ENCODE peak calls at places on chromosomes 1 and 21, in eight cellular contexts. L, H, E, W, Z, N, Y and A are unnamed samples.

GRCh38 chr1:1304331-1305299 is 3.1 kb downstream of the ACAP3 start:
- DNase-seq in Y (peak), L (no peak), N (no peak), Z (peak), H (peak), W (peak), E (peak), A (peak)

GRCh38 chr1:64042331-64043100 is 160.9 kb upstream of the UBE2U start:
- DNase-seq in E (peak), Z (no peak), N (no peak), H (no peak), Y (no peak), W (no peak), L (no peak), A (peak)

GRCh38 chr1:223611939-223612338 is 53.6 kb downstream of the CAPN8 start:
- DNase-seq in N (no peak), Y (no peak), W (no peak), L (no peak), Z (no peak), E (no peak), H (no peak), A (no peak)

GRCh38 chr1:3171761-3172160 is 102.8 kb downstream of the PRDM16 start:
- DNase-seq in Y (no peak), W (no peak), Z (no peak), E (no peak), N (no peak), L (no peak), H (no peak), A (no peak)

GRCh38 chr1:65441464-65441863 is 21.0 kb downstream of the LEPR start:
- DNase-seq in Y (no peak), E (no peak), Z (no peak), L (no peak), N (no peak), H (no peak), W (no peak), A (no peak)

GRCh38 chr1:85274969-85275453 is 1.4 kb downstream of the BCL10 start:
- DNase-seq in Z (peak), N (peak), W (no peak), L (no peak), Y (no peak), E (peak), H (no peak), A (no peak)

GRCh38 chr1:51945591-51945990 is 44.9 kb downstream of the RAB3B start:
- DNase-seq in E (peak), Z (no peak), L (no peak), W (no peak), Y (no peak), H (no peak), N (no peak), A (no peak)

GRCh38 chr1:162018418-162018817 is 5.3 kb downstream of the OLFML2B start:
- DNase-seq in L (no peak), Y (no peak), N (no peak), E (no peak), H (no peak), W (no peak), Z (no peak), A (no peak)

GRCh38 chr1:97451422-97451821 is 469.4 kb downstream of the DPYD start:
- DNase-seq in L (no peak), H (no peak), W (no peak), N (no peak), Y (no peak), E (no peak), Z (peak), A (no peak)

GRCh38 chr1:156667610-156667967 is 9.6 kb downstream of the NES start:
- DNase-seq in N (no peak), L (no peak), E (peak), Y (no peak), Z (no peak), H (no peak), W (no peak), A (no peak)

GRCh38 chr1:156752843-156753486 is 1.5 kb upstream of the HDGF start:
- DNase-seq in Y (no peak), L (no peak), W (no peak), Z (peak), H (no peak), N (no peak), E (peak), A (no peak)

DNA sequence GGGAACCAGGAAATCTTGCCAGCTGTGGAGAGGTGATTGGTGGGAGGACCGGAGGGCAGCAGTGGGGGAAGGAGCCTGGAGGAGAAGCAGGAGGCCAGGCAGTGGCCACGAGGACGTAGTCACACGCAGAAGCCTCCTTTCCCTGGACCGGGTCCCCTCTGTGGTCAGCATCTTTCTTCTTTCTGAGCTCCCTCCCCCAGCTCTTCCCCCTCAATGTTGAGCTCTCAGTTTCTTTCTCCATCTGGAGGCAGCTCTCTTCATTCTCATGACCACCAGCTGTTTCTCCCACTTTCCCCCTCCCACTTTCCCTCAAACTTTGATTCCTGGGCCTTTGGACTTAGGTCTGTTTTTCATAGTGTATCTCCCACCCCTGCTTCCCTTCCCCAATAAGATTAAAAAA is 18.3 kb downstream of the KIRREL1 start:
- DNase-seq in W (no peak), Y (no peak), H (no peak), L (no peak), Z (no peak), E (peak), N (no peak), A (no peak)
- H3K4me3 ChIP-seq in W (no peak), Y (peak), H (peak), L (no peak), Z (no peak), E (no peak), N (no peak), A (no peak)

DNA sequence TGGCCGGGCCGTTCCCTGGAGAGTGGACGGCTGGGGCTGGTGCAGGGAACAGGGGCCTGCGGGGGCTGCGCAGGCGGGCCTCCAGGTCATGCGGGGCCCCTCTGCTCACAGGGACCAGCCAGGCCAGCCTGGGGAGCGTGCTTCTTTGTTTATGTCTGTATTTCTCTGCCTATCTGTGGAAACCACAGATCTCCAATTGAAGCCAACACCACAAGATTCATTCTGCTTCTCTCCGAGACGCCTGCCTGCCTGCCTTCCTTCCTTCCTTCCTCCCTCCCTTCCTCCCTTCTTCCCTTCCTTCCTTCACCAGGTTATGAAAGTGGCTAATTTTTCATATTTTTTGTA is 39.9 kb upstream of the HMGN1 start:
- DNase-seq in N (no peak), H (no peak), E (no peak), W (no peak), Y (no peak), L (no peak), Z (no peak), A (no peak)
- TF ChIP-seq CTCF in N (no peak), H (no peak), E (no peak), W (peak), Y (no peak), L (no peak), Z (no peak), A (no peak)

GRCh38 chr1:62097464-62097863 is 97.2 kb upstream of the L1TD1 start:
- DNase-seq in H (no peak), Z (no peak), E (no peak), Y (no peak), N (no peak), W (no peak), L (no peak), A (no peak)

GRCh38 chr1:62103880-62104279 is 90.8 kb upstream of the L1TD1 start:
- DNase-seq in H (no peak), Y (no peak), E (no peak), N (no peak), W (no peak), L (no peak), Z (no peak), A (no peak)

DNA sequence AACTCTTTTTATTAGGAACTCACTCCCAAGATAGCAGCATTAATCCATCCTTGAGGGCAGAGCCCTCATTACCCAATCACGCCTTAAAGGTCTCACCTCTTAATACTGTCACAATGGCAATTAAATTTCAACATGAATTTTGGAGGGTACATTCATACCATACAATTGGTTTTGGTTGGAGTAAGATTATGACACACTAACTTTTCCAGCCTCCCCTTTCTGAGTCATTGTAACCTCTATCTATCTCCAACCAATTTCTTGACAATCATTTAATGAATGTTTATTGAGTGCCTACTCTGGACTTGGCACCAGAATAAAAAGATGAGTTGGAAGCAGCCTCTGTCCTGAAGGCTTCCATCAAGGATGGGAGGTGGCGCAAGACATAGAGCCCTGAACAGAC is 94.2 kb upstream of the L1TD1 start:
- DNase-seq in E (no peak), W (no peak), Z (no peak), Y (no peak), L (no peak), H (no peak), N (no peak), A (no peak)
- TF ChIP-seq POLR2A in E (no peak), W (no peak), Z (no peak), Y (no peak), L (no peak), H (no peak), N (no peak), A (no peak)

GRCh38 chr1:211893260-211893659 is 62.7 kb upstream of the LPGAT1 start:
- DNase-seq in H (no peak), W (no peak), Y (no peak), N (no peak), E (no peak), L (no peak), Z (no peak), A (no peak)

GRCh38 chr1:211892577-211892976 is 62.0 kb upstream of the LPGAT1 start:
- DNase-seq in Z (no peak), L (no peak), N (no peak), H (no peak), E (no peak), Y (no peak), W (peak), A (no peak)

GRCh38 chr1:211894312-211894711 is 63.7 kb upstream of the LPGAT1 start:
- DNase-seq in L (no peak), N (no peak), W (no peak), H (no peak), E (no peak), Y (no peak), Z (no peak), A (no peak)

GRCh38 chr1:211897011-211897410 is 66.4 kb upstream of the LPGAT1 start:
- DNase-seq in E (peak), W (no peak), N (no peak), L (no peak), Y (no peak), Z (no peak), H (no peak), A (no peak)

DNA sequence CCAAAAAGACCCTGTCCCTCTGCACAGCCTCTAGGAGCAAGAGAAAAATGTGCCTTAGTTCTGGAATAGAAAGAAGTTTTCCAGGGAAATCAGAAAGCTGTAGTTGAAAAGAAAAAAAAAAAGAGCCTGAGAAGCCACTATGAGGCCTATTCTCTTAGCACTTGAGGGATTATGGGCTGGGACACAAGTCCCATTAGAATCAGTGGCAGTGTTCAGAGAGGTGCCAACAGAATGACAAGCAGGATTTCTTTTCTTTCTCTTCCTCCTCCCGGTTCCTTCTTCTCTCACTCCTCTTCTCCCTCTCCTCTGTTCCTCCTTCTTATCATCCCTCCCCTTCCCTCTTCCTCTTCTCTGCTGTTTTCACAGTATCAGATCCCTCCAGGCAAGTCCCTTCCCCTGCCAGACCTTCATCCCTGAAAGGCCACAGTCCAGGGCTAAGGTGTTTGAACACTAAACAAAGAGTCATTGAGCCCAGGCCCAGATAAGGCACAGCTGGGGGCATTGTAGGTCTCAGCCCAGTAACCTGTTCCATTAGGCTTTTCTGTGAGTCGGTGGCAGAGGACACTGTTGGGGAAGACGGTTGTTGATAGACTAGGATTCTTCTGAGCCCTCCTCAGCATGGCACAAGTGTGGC is 64.7 kb upstream of the LPGAT1 start:
- DNase-seq in Z (no peak), H (no peak), Y (no peak), L (no peak), E (no peak), N (no peak), W (no peak), A (no peak)
- H3K4me3 ChIP-seq in Z (no peak), H (no peak), Y (no peak), L (no peak), E (no peak), N (no peak), W (no peak), A (no peak)

GRCh38 chr1:191818198-191818597 is 340.1 kb upstream of the RGS18 start:
- DNase-seq in Y (no peak), N (no peak), E (no peak), H (no peak), W (no peak), Z (no peak), L (no peak), A (no peak)
- TF ChIP-seq CTCF in Y (no peak), N (no peak), E (no peak), H (no peak), W (no peak), Z (no peak), L (no peak), A (no peak)

GRCh38 chr1:104718752-104719151 is 969.1 kb downstream of the AMY1C start:
- DNase-seq in E (no peak), H (no peak), Y (no peak), Z (no peak), L (no peak), N (no peak), W (no peak), A (no peak)
- TF ChIP-seq POLR2A in E (no peak), H (no peak), Y (no peak), Z (no peak), L (no peak), N (no peak), W (no peak), A (no peak)

GRCh38 chr21:41866274-41866809 is 12.8 kb downstream of the PRDM15 start:
- DNase-seq in L (no peak), Y (no peak), W (no peak), N (no peak), Z (no peak), E (no peak), H (no peak), A (no peak)

GRCh38 chr21:41861987-41862386 is 17.2 kb downstream of the PRDM15 start:
- DNase-seq in H (no peak), W (no peak), E (no peak), Y (no peak), L (no peak), N (no peak), Z (no peak), A (no peak)

GRCh38 chr21:41865002-41865777 is 14.0 kb downstream of the PRDM15 start:
- DNase-seq in E (no peak), H (no peak), Y (no peak), N (no peak), L (no peak), Z (no peak), W (no peak), A (no peak)

GRCh38 chr21:41863439-41863740 is 15.8 kb downstream of the PRDM15 start:
- DNase-seq in L (no peak), N (no peak), W (no peak), Y (no peak), Z (no peak), H (no peak), E (no peak), A (no peak)

GRCh38 chr21:41864311-41865001 is 14.7 kb downstream of the PRDM15 start:
- DNase-seq in H (no peak), W (no peak), E (no peak), Y (no peak), N (no peak), Z (no peak), L (no peak), A (no peak)
- H3K4me3 ChIP-seq in H (no peak), W (no peak), E (no peak), Y (no peak), N (no peak), Z (no peak), L (no peak), A (no peak)

DNA sequence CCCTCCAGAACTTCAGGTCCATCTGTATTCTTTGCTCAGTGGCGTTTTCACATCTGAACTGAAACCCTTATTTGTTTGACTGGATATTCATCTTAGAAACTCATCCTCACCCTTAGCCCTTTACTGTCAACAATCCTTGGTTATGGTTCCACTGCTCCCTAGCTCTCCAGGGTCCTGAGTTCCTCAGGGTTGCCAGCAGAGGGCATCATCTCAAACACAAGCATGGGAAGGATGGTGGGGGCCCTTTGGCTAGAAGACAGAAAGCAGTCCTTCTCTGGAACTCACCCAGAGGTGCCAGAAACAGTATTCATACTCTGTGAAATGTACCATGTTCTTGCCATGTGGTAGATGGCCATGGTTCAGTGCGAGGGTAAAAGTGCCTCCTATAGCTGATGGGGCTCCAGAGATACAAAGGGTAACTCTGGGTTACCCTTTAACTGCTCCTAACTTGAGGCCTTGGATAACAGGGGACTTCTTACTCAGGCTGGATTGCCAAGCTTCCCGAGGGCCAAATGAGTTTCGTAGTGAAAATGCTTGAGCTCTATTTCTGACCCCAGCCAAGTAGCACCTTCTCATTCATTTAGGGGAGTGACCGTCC is 11.3 kb downstream of the NCSTN start:
- DNase-seq in L (no peak), H (no peak), E (peak), W (no peak), N (peak), Y (no peak), Z (peak), A (no peak)
- TF ChIP-seq CTCF in L (peak), H (no peak), E (peak), W (no peak), N (peak), Y (peak), Z (peak), A (no peak)

GRCh38 chr1:40394456-40395172 is 21.1 kb downstream of the SMAP2 start:
- DNase-seq in W (no peak), H (no peak), Y (no peak), Z (peak), E (peak), L (no peak), N (no peak), A (no peak)
- TF ChIP-seq POLR2A in W (no peak), H (no peak), Y (no peak), Z (no peak), E (peak), L (no peak), N (no peak), A (no peak)